ENCODE peak calls at places on chromosomes 11 and 22, in ten cellular contexts. I is NCI-H345; H is globus pallidus; J is RPMI8226; Y is ovary; K is OCI-M1; D is NCI-H1930; S is stimulated activated CD4-positive, alpha-beta T cell treated with anti-CD3 and anti-CD28 coated beads, Interleukin-1b, Interleukin-23, amount 100 ng/mL, for 24 hours; V is activated CD4-positive, alpha-beta T cell treated with anti-CD3 and anti-CD28 coated beads, Interleukin-2, amount 50 U/mL, for 1 hour; M is heart left ventricle. Q is an unnamed sample.

GRCh38 chr22:25758316-25758715 is 16.3 kb downstream of the MYO18B start:
- DNase-seq in V (no peak), I (no peak), K (no peak), Y (no peak), S (no peak), H (no peak), J (no peak), M (no peak), D (no peak), Q (no peak)

GRCh38 chr11:12744831-12745502 is 70.7 kb downstream of the TEAD1 start:
- DNase-seq in K (no peak), V (no peak), I (peak; percentile 16), D (no peak), J (peak; percentile 84), Y (no peak), M (peak; percentile 73), H (peak; percentile 19), S (no peak), Q (no peak)

GRCh38 chr11:93116641-93117577 is 80.9 kb downstream of the SLC36A4 start:
- DNase-seq in Y (no peak), D (no peak), V (no peak), J (peak; percentile 30), K (no peak), I (no peak), H (no peak), S (no peak), M (no peak), Q (no peak)

GRCh38 chr11:126147268-126148111 is 64.0 kb downstream of the RPUSD4 start:
- DNase-seq in K (no peak), H (no peak), V (no peak), D (no peak), M (no peak), J (no peak), S (no peak), Y (no peak), I (no peak), Q (no peak)

GRCh38 chr11:33044281-33044680 is 4.9 kb downstream of the TCP11L1 start:
- DNase-seq in K (no peak), V (no peak), D (no peak), Y (no peak), S (no peak), I (no peak), H (no peak), J (no peak), M (no peak), Q (no peak)

GRCh38 chr11:7654094-7654742 is 19.1 kb downstream of the CYB5R2 start:
- DNase-seq in K (no peak), S (no peak), D (no peak), H (no peak), M (no peak), Y (no peak), V (no peak), I (no peak), J (no peak), Q (no peak)

GRCh38 chr11:66363805-66364535 is 7.6 kb downstream of the SLC29A2 start:
- DNase-seq in I (peak; percentile 25), Y (no peak), S (peak; percentile 67), V (peak; percentile 68), M (peak; percentile 35), D (peak; percentile 73), J (peak; percentile 72), H (no peak), K (peak; percentile 70), Q (peak; percentile 41)

GRCh38 chr11:102268083-102268984 is 49.0 kb upstream of the BIRC3 start:
- DNase-seq in K (peak; percentile 3), I (peak; percentile 92), H (no peak), Y (peak; percentile 81), S (peak; percentile 59), V (peak; percentile 81), M (peak; percentile 84), J (peak; percentile 92), D (peak; percentile 86), Q (peak; percentile 88)

GRCh38 chr11:70535191-70535971 is 137.1 kb downstream of the CTTN start:
- DNase-seq in Y (no peak), D (no peak), K (no peak), V (no peak), M (peak; percentile 1), S (no peak), H (no peak), I (no peak), J (no peak), Q (no peak)

GRCh38 chr11:66230978-66231377 is 37.5 kb upstream of the RAB1B start:
- DNase-seq in M (no peak), H (no peak), V (no peak), D (no peak), I (no peak), J (no peak), Y (no peak), K (no peak), S (no peak), Q (no peak)

GRCh38 chr11:2893021-2893528 is 7.5 kb upstream of the CDKN1C start:
- DNase-seq in K (no peak), M (no peak), J (peak; percentile 57), S (no peak), H (no peak), Y (no peak), I (no peak), D (no peak), V (no peak), Q (no peak)

GRCh38 chr11:70547386-70547785 is 149.1 kb downstream of the CTTN start:
- DNase-seq in H (no peak), Y (no peak), I (peak; percentile 60), D (no peak), S (no peak), J (no peak), K (no peak), M (no peak), V (no peak), Q (no peak)

GRCh38 chr11:76307416-76307815 is 73.5 kb downstream of the THAP12 start:
- DNase-seq in Y (no peak), D (no peak), H (no peak), J (no peak), M (peak; percentile 72), S (no peak), V (no peak), K (no peak), I (no peak), Q (no peak)

GRCh38 chr11:123213307-123213708 is 18.3 kb upstream of the CLMP start:
- DNase-seq in J (no peak), Y (no peak), I (no peak), D (no peak), H (no peak), M (no peak), K (no peak), V (no peak), S (no peak), Q (no peak)

GRCh38 chr11:15258433-15259350 is 144.0 kb downstream of the INSC start:
- DNase-seq in H (peak; percentile 66), M (no peak), I (peak; percentile 64), S (no peak), Y (no peak), K (peak; percentile 73), J (no peak), V (no peak), D (no peak), Q (no peak)